ENCODE peak calls at places on chromosomes 6 and 20, in four cellular contexts. X, W, K and Y are unnamed samples. For H3K4me1 and H3K27me3, the result is how much of the 10 kb centered on the place peaks cover.

GRCh38 chr6:130293800-130294199 is 71.0 kb upstream of the SAMD3 start:
- DNase-seq in X (no peak), W (peak), K (no peak), Y (no peak)

GRCh38 chr6:49563006-49563886 is 12.8 kb downstream of the C6orf141 start:
- DNase-seq in X (no peak), W (no peak), K (no peak), Y (no peak)

GRCh38 chr6:157428418-157429202 is 47.6 kb downstream of the ZDHHC14 start:
- DNase-seq in X (no peak), W (no peak), K (no peak), Y (no peak)

GRCh38 chr6:157907651-157908050 is 74.0 kb upstream of the SYNJ2 start:
- DNase-seq in X (no peak), W (no peak), K (no peak), Y (no peak)

GRCh38 chr6:157045831-157046454 is 268.8 kb downstream of the ARID1B start:
- DNase-seq in X (no peak), W (peak), K (no peak), Y (no peak)

GRCh38 chr6:152984387-152984872 is 1.6 kb upstream of the FBXO5 start:
- DNase-seq in X (no peak), W (no peak), K (no peak), Y (no peak)

GRCh38 chr6:11609324-11610071 is 71.9 kb downstream of the TMEM170B start:
- DNase-seq in X (no peak), W (peak), K (no peak), Y (no peak)

GRCh38 chr6:13303668-13304017 is 24.7 kb downstream of the TBC1D7 start:
- DNase-seq in X (peak), W (peak), K (peak), Y (no peak)

GRCh38 chr20:50831605-50832004 is 36.7 kb downstream of the BCAS4 start:
- DNase-seq in X (no peak), W (no peak), K (no peak), Y (no peak)

GRCh38 chr6:143544019-143544681 is 32.6 kb upstream of the FUCA2 start:
- DNase-seq in X (no peak), W (no peak), K (no peak), Y (no peak)

GRCh38 chr6:143545976-143546547 is 34.5 kb upstream of the FUCA2 start:
- DNase-seq in X (no peak), W (peak), K (no peak), Y (no peak)

GRCh38 chr6:143545165-143545564 is 33.6 kb upstream of the FUCA2 start:
- DNase-seq in X (no peak), W (no peak), K (no peak), Y (no peak)

GRCh38 chr6:143542915-143543314 is 31.4 kb upstream of the FUCA2 start:
- DNase-seq in X (no peak), W (no peak), K (no peak), Y (no peak)

GRCh38 chr6:143543435-143543834 is 31.9 kb upstream of the FUCA2 start:
- DNase-seq in X (no peak), W (no peak), K (no peak), Y (no peak)
- H3K4me1 ChIP-seq in X (under half), W (under half), K (under half), Y (under half)

DNA sequence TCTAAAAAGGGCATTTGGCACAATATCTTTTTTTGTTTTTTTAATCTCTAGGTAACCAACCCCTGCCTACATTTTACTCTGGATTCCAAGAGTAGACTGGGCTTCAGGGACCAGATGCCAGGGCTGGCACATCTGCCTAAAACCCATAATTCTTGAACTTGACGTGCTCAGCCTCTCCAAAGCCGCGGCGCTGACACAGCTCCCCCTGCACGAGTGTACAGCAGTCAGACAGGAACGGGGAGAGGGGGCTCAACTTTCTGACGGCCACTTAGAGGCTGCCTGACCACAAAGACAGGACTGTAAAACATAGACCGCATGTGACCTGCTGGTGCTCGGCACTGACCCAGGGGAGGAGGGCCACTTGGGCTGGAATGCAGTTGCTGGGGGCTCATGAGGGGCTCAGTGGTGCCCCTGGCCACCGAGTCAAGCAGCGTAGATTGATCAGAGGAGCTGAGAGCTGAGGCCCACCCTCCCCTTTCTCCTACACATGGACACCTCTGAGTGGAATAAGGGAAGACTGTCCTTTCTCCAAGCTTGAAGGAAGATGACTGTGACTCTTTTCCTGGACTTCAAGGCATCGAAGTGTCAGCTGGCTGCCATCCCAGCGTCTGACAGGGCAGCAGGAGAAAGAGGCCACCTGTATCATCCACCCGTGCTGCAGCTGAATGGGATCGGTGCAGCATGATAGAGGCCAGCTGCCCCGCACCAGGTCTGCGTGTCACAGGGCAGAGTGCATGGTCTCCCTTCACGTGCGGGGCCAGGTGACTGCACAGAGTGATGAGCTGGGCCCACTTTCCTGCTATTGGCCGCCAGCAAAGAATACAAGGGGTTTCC is 171.3 kb upstream of the AGPAT4 start:
- DNase-seq in X (no peak), W (peak), K (peak), Y (no peak)
- H3K4me3 ChIP-seq in X (no peak), W (no peak), K (peak), Y (no peak)

GRCh38 chr20:32586291-32586690 is 1.2 kb upstream of the NOL4L start:
- DNase-seq in X (no peak), W (no peak), K (no peak), Y (no peak)
- H3K27me3 ChIP-seq in X (under half), W (under half), K (under half), Y (under half)

GRCh38 chr20:14691994-14692393 is 354.6 kb upstream of the FLRT3 start:
- DNase-seq in X (no peak), W (no peak), K (no peak), Y (no peak)
- H3K4me1 ChIP-seq in X (under half), W (under half), K (under half), Y (under half)

GRCh38 chr20:62549499-62550086 is 73.8 kb upstream of the GATA5 start:
- DNase-seq in X (no peak), W (no peak), K (peak), Y (no peak)
- H3K4me3 ChIP-seq in X (no peak), W (no peak), K (peak), Y (no peak)

GRCh38 chr6:55819811-55820210 is 55.6 kb downstream of the BMP5 start:
- DNase-seq in X (no peak), W (no peak), K (no peak), Y (no peak)

GRCh38 chr6:55822815-55823214 is 52.6 kb downstream of the BMP5 start:
- DNase-seq in X (no peak), W (peak), K (no peak), Y (no peak)

GRCh38 chr6:55825402-55826051 is 49.9 kb downstream of the BMP5 start:
- DNase-seq in X (no peak), W (peak), K (no peak), Y (no peak)

GRCh38 chr6:55820696-55821095 is 54.7 kb downstream of the BMP5 start:
- DNase-seq in X (no peak), W (no peak), K (no peak), Y (no peak)

DNA sequence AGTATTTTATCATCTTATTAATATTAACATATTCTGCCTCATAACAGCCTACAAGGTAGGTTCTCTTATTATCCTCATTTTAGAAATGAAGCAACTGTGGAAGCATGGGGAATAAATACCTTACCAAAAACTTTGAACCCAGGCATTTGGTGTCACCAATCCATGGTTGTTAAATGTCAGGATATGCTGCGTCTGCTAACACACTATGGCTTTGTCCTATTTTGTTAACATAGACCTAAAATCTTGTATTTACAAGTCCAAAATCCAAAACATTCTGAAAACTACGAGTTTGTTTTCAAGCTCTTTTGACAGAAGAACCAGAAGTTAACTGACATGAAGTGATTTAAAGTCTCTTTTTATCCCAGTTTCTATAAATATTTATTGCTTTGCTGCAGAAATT is 53.4 kb downstream of the BMP5 start:
- DNase-seq in X (no peak), W (no peak), K (no peak), Y (no peak)
- H3K27me3 ChIP-seq in X (under half), W (under half), K (under half), Y (under half)

GRCh38 chr6:73516712-73517489 is 3.9 kb downstream of the EEF1A1 start:
- DNase-seq in X (no peak), W (no peak), K (no peak), Y (no peak)
- H3K4me1 ChIP-seq in X (under half), W (under half), K (under half), Y (under half)

DNA sequence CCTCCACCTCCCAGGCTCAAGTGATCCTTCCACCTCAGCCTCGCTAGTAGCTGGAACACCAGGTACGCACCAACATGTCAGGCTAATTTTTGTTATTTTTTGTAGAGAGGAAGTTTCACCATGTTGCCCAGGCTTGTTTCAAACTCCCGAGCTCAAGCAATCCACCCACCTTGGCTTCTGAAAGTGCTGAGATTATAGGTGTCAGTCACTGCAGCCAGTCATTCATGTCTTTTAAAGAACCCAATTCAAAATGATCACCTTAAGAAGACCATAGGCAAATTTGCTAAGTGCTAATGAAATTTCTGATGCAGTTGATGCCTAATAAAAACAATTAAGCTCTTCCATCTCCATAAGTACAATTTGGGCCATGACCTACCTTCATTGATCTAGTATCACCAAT is 2.6 kb upstream of the VNN2 start:
- DNase-seq in X (no peak), W (no peak), K (no peak), Y (no peak)
- H3K4me3 ChIP-seq in X (no peak), W (no peak), K (no peak), Y (no peak)

GRCh38 chr6:98944598-98945011 is 3.1 kb downstream of the FBXL4 start:
- DNase-seq in X (no peak), W (peak), K (no peak), Y (no peak)

GRCh38 chr6:98946877-98947410 is 802 bp downstream of the FBXL4 start:
- DNase-seq in X (peak), W (no peak), K (peak), Y (peak)

GRCh38 chr6:98945311-98946005 is 2.3 kb downstream of the FBXL4 start:
- DNase-seq in X (no peak), W (no peak), K (no peak), Y (no peak)

GRCh38 chr6:98947411-98948292 is at the start of gene FBXL4:
- DNase-seq in X (peak), W (peak), K (peak), Y (peak)

DNA sequence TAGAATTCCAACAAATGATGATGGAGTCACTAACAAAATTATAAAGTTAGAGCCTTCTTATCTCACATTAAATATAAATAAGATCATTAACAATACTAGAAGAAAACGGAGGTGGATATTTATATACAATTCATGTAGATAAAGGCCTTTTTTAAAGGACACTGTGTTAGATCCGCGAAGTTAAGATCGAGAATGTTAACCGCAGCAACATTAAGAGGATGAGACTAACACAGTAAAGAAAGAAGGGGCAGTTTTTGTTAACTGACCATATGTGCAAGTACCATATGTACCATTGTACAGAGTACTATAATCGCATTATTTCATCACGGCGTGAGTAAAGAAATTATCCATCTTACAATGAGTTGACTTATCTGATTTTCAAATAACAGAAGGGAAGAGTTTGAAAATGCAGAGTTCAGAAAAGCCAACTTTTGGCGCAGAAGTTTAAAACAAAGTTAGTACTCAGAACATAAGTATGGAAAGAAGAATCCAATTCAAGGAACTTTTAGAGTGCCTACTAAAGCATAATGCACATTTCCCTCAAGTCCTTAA is 1.4 kb downstream of the FBXL4 start:
- DNase-seq in X (no peak), W (no peak), K (no peak), Y (no peak)
- H3K27me3 ChIP-seq in X (under half), W (under half), K (under half), Y (under half)